ENCODE peak calls at places on chromosome 7, in seven cellular contexts. F is GM12878, Z is HCT116, T is K562, U is SK-N-SH, Q is HepG2, N is H1. M is an unnamed sample.
A peak's percentile ranks its signal among the peaks of the same experiment; 100 is the strongest.

GRCh38 chr7:47273974-47274766 is 307.7 kb downstream of the TNS3 start:
- DNase-seq in F (no peak), Z (no peak), T (no peak), U (no peak), Q (no peak), N (no peak), M (no peak)

GRCh38 chr7:27616914-27617548 is 45.7 kb downstream of the HIBADH start:
- DNase-seq in F (no peak), Z (no peak), T (no peak), U (no peak), Q (peak; percentile 12), N (no peak), M (no peak)

GRCh38 chr7:30646154-30646553 is 36.1 kb downstream of the CRHR2 start:
- DNase-seq in F (no peak), Z (no peak), T (no peak), U (peak; percentile 14), Q (no peak), N (peak; percentile 36), M (no peak)

GRCh38 chr7:84100866-84101265 is 93.7 kb downstream of the SEMA3A start:
- DNase-seq in F (no peak), Z (peak; percentile 21), T (peak; percentile 7), U (peak; percentile 42), Q (no peak), N (no peak), M (peak; percentile 28)

GRCh38 chr7:116924741-116925140 is 28.6 kb upstream of the ST7 start:
- DNase-seq in F (no peak), Z (no peak), T (no peak), U (no peak), Q (no peak), N (no peak), M (no peak)

GRCh38 chr7:106421181-106421762 is 136.5 kb upstream of the NAMPT start:
- DNase-seq in F (no peak), Z (no peak), T (no peak), U (no peak), Q (no peak), N (no peak), M (no peak)

GRCh38 chr7:55128693-55129394 is 110.0 kb downstream of the EGFR start:
- DNase-seq in F (no peak), Z (no peak), T (no peak), U (no peak), Q (no peak), N (no peak), M (no peak)

GRCh38 chr7:100825760-100826545 is 1.4 kb downstream of the EPHB4 start:
- DNase-seq in F (no peak), Z (no peak), T (peak; percentile 57), U (peak; percentile 82), Q (peak; percentile 57), N (peak; percentile 52), M (peak; percentile 48)

GRCh38 chr7:28530175-28531142 is 118.1 kb downstream of the CREB5 start:
- DNase-seq in F (no peak), Z (no peak), T (no peak), U (no peak), Q (no peak), N (no peak), M (no peak)

GRCh38 chr7:117051808-117052207 is 98.5 kb downstream of the ST7 start:
- DNase-seq in F (no peak), Z (no peak), T (no peak), U (no peak), Q (no peak), N (no peak), M (no peak)

GRCh38 chr7:66167773-66168367 is 37.3 kb upstream of the TPST1 start:
- DNase-seq in F (no peak), Z (no peak), T (no peak), U (peak; percentile 39), Q (peak; percentile 31), N (no peak), M (no peak)

GRCh38 chr7:12803542-12803941 is 116.1 kb downstream of the ARL4A start:
- DNase-seq in F (no peak), Z (no peak), T (no peak), U (no peak), Q (no peak), N (no peak), M (no peak)

GRCh38 chr7:141695803-141696289 is 6.1 kb downstream of the DENND11 start:
- DNase-seq in F (no peak), Z (no peak), T (no peak), U (no peak), Q (peak; percentile 77), N (no peak), M (peak; percentile 46)

GRCh38 chr7:134660961-134661376 is 14.3 kb downstream of the BPGM start:
- DNase-seq in F (no peak), Z (no peak), T (no peak), U (no peak), Q (no peak), N (no peak), M (no peak)

GRCh38 chr7:44962483-44963251 is 16.1 kb downstream of the MYO1G start:
- DNase-seq in F (no peak), Z (no peak), T (no peak), U (peak; percentile 45), Q (no peak), N (peak; percentile 67), M (no peak)

GRCh38 chr7:83014546-83014945 is 148.1 kb downstream of the PCLO start:
- DNase-seq in F (no peak), Z (no peak), T (no peak), U (no peak), Q (no peak), N (no peak), M (no peak)

GRCh38 chr7:143429770-143430698 is 13.2 kb upstream of the TAS2R60 start:
- DNase-seq in F (no peak), Z (no peak), T (no peak), U (no peak), Q (no peak), N (no peak), M (no peak)

GRCh38 chr7:48139461-48139860 is 31.8 kb upstream of the ABCA13 start:
- DNase-seq in F (no peak), Z (peak; percentile 6), T (no peak), U (no peak), Q (peak; percentile 72), N (no peak), M (no peak)

GRCh38 chr7:98130959-98131358 is 24.3 kb downstream of the LMTK2 start:
- DNase-seq in F (no peak), Z (no peak), T (no peak), U (peak; percentile 39), Q (no peak), N (no peak), M (no peak)

GRCh38 chr7:2955177-2955768 is 88.4 kb downstream of the CARD11 start:
- DNase-seq in F (no peak), Z (no peak), T (peak; percentile 41), U (no peak), Q (no peak), N (no peak), M (no peak)

GRCh38 chr7:130242198-130243014 is 24.3 kb upstream of the CPA2 start:
- DNase-seq in F (peak; percentile 17), Z (peak; percentile 24), T (peak; percentile 76), U (peak; percentile 68), Q (peak; percentile 14), N (peak; percentile 85), M (peak; percentile 10)
- TF ChIP-seq JUND in F (no peak), Z (no peak), T (peak; percentile 94), U (peak; percentile 34), Q (no peak), N (no peak), M (no peak)

DNA sequence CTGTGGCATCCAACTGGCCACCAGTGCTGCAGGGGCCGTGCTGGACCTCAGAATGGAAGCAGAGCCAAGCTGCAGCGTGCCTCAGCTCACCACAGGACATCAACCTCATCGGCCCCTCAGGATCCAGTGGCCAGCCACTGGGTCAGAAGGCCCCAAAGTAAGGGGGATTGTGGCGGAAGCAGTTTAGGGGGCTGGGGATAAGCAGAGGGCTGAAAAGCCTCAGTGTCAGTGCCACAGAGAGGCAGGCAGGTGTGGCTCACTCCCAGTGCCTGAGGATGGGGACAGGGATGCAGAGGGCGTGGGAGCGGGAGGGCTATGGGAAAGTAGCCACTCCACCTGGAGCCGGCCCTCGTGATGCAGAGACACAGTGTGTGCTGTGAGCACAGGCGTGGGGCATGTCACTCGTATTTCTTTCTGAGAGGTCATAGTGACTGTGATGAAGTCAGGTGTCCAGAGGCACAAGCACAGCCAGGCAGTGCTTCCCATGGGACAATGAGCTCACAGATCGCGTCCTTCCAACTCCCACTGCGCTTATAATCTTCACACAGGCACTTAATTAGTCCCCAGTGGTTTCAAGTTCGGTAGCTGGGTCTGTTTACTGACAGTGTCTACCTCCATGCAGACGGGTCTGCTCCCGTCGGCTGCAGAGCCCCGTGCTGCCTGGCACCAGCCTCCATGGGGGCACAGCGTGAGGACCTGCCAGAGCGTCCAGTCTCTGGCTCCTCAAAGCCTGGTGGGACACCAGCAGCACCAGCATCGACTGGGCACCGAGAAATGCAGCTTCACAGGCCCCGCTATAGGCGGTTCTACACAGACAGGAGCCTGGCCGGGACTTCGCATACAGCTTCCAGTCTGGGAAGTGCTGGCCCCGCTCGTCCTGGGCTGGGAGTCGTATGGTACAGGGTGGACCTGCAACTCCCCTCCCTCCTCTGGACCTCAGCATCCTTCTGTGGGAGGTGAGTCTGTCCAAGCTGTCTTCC is 42.9 kb upstream of the CNPY1 start:
- DNase-seq in F (no peak), Z (no peak), T (no peak), U (no peak), Q (no peak), N (no peak), M (no peak)
- TF ChIP-seq JUND in F (no peak), Z (no peak), T (no peak), U (no peak), Q (no peak), N (no peak), M (no peak)

DNA sequence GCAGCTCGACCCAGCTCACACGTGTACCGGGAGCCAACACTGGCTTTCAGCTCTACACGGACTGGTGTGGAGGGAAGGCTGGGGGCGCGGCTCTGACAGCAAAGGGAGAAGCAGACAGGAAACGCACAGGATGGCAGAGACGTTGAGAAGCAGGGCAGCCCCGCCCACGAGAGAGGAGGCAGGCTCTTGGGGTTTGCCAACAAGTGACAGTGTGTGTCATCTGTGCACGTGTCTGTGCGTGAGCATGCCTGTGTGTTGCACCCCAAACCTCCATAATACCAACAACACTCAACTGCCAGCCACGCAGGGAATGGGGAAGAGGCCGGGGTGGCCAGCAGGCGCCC is 64.4 kb upstream of the PDGFA start:
- DNase-seq in F (no peak), Z (no peak), T (no peak), U (no peak), Q (no peak), N (no peak), M (no peak)
- TF ChIP-seq JUND in F (no peak), Z (no peak), T (no peak), U (no peak), Q (no peak), N (no peak), M (no peak)

GRCh38 chr7:37062460-37062859 is 338.2 kb upstream of the AOAH start:
- DNase-seq in F (no peak), Z (no peak), T (no peak), U (peak; percentile 55), Q (no peak), N (no peak), M (no peak)

GRCh38 chr7:37068902-37069301 is 344.6 kb upstream of the AOAH start:
- DNase-seq in F (no peak), Z (no peak), T (no peak), U (no peak), Q (no peak), N (no peak), M (no peak)

GRCh38 chr7:37067961-37068536 is 343.8 kb upstream of the AOAH start:
- DNase-seq in F (peak; percentile 13), Z (no peak), T (no peak), U (no peak), Q (no peak), N (no peak), M (no peak)

GRCh38 chr7:37069336-37069735 is 345.0 kb upstream of the AOAH start:
- DNase-seq in F (no peak), Z (no peak), T (no peak), U (no peak), Q (no peak), N (no peak), M (no peak)

GRCh38 chr7:37065779-37066271 is 341.5 kb upstream of the AOAH start:
- DNase-seq in F (peak; percentile 55), Z (no peak), T (no peak), U (no peak), Q (no peak), N (no peak), M (no peak)
- TF ChIP-seq JUND in F (no peak), Z (no peak), T (no peak), U (no peak), Q (no peak), N (no peak), M (no peak)